ENCODE peak calls at places on chromosome 21, in five cellular contexts. P, V, E, J and S are unnamed samples.

GRCh38 chr21:45261093-45261492 is 26.6 kb downstream of the POFUT2 start:
- DNase-seq in J (peak; percentile 83), P (no peak), V (no peak), E (no peak), S (no peak)

GRCh38 chr21:46060596-46061061 is 37.3 kb upstream of the COL6A2 start:
- DNase-seq in E (peak; percentile 91), P (peak; percentile 71), J (peak; percentile 95), V (peak; percentile 36), S (peak; percentile 95)

GRCh38 chr21:31656199-31657095 is 3.0 kb upstream of the SOD1 start:
- DNase-seq in V (no peak), J (no peak), P (no peak), E (no peak), S (no peak)

GRCh38 chr21:34835526-34835925 is 166.7 kb downstream of the CLIC6 start:
- DNase-seq in E (peak; percentile 80), P (peak; percentile 42), J (peak; percentile 93), V (peak; percentile 20), S (no peak)

GRCh38 chr21:18356801-18357200 is 46.8 kb downstream of the TMPRSS15 start:
- DNase-seq in J (no peak), P (no peak), E (no peak), V (no peak), S (no peak)

GRCh38 chr21:36535618-36536241 is 55.8 kb upstream of the CLDN14 start:
- DNase-seq in V (no peak), P (no peak), J (peak; percentile 52), E (no peak), S (no peak)

GRCh38 chr21:19853061-19853460 is 1145.1 kb upstream of the NCAM2 start:
- DNase-seq in E (no peak), J (no peak), V (no peak), P (no peak), S (no peak)

GRCh38 chr21:44866780-44867179 is 6.7 kb downstream of the PTTG1IP start:
- DNase-seq in V (no peak), E (no peak), J (no peak), P (no peak), S (no peak)

GRCh38 chr21:45258476-45258875 is 29.2 kb downstream of the POFUT2 start:
- DNase-seq in V (no peak), J (peak; percentile 82), E (peak; percentile 55), P (no peak), S (no peak)

GRCh38 chr21:45634511-45635183 is 8.9 kb upstream of the PCBP3 start:
- DNase-seq in P (no peak), V (no peak), J (no peak), E (no peak), S (no peak)

DNA sequence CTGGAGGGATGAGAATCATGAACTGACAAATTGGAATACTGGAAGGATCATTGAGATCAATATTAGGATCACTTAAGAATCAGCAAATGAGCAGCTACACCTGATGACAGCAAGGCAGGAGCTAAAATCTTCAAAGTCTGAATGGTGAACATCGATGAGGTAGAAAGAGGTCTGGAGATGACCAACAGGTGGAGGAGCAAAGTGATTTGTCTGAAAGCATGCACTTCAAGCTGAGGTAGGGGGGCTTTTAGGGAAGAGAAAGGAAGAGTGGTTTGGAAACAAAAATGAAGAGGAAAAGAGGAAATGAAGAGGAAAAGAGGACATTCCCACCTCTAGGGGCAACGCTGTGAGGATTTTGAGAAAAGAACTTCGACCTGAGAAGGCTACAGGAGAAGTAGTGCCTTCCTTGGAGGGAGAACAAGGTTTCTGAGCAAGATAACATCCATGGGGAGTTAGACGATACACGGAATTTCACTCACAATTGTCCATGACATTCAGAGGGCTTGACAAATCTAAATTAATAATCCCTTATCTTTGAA is 79.0 kb downstream of the APP start:
- DNase-seq in J (no peak), V (no peak), E (no peak), P (no peak), S (no peak)
- TF ChIP-seq CTCF in J (no peak), V (no peak), E (no peak), P (no peak), S (peak; percentile 30)

GRCh38 chr21:43300496-43301423 is 126.2 kb downstream of the SIK1 start:
- DNase-seq in E (peak; percentile 68), J (no peak), V (no peak), P (no peak), S (no peak)
- H3K4me3 ChIP-seq in E (no peak overlapping the region), J (no peak overlapping the region), V (no peak overlapping the region), P (no peak overlapping the region), S (no peak overlapping the region)

GRCh38 chr21:25563399-25564116 is 43.7 kb downstream of the MRPL39 start:
- DNase-seq in J (no peak), V (no peak), E (no peak), P (no peak), S (no peak)

GRCh38 chr21:25560151-25560783 is 47.0 kb downstream of the MRPL39 start:
- DNase-seq in J (no peak), E (no peak), V (no peak), P (no peak), S (no peak)

GRCh38 chr21:25564349-25564948 is 42.8 kb downstream of the MRPL39 start:
- DNase-seq in E (no peak), V (no peak), J (no peak), P (no peak), S (no peak)

GRCh38 chr21:25562660-25563059 is 44.6 kb downstream of the MRPL39 start:
- DNase-seq in E (no peak), V (no peak), P (no peak), J (no peak), S (no peak)

GRCh38 chr21:25561668-25562641 is 45.3 kb downstream of the MRPL39 start:
- DNase-seq in V (peak; percentile 50), P (peak; percentile 39), E (peak; percentile 69), J (peak; percentile 86), S (peak; percentile 30)
- TF ChIP-seq CTCF in V (peak; percentile 33), P (no peak), E (peak; percentile 37), J (no peak), S (peak; percentile 15)

GRCh38 chr21:38814126-38815059 is 8.7 kb downstream of the ETS2 start:
- DNase-seq in V (no peak), E (no peak), P (no peak), J (no peak), S (no peak)

GRCh38 chr21:38818336-38818723 is 12.6 kb downstream of the ETS2 start:
- DNase-seq in J (no peak), V (no peak), E (no peak), P (no peak), S (no peak)

GRCh38 chr21:38815060-38815405 is 9.3 kb downstream of the ETS2 start:
- DNase-seq in J (no peak), E (no peak), V (no peak), P (no peak), S (no peak)

GRCh38 chr21:38817371-38818335 is 11.9 kb downstream of the ETS2 start:
- DNase-seq in E (no peak), V (peak; percentile 82), P (peak; percentile 65), J (no peak), S (no peak)

DNA sequence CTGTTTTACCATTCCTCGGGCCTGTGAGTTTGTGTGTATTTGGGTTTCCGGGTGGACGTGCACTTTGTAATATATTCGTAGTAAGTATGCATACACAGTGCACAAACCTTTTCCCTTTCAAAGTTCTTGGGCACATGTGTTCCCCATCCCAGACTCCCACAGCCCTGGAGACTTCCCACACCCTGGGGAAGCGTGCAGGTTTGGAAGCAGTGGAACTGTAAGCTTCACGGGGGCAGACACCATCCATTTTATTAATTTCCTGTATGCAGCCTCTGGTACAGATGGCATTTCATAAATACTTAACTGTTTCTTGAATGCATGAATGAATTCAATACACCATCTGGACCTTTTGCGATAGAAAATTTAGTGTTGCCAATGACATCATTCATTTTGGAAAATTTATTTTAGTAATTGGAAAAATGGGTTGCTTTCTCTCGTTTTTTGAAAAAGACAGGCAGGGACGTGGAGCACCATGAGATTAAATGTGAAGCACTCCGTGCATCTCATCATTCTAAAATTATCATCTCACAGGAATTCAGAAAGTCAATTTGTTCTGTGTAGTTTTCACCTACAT is 10.8 kb downstream of the ETS2 start:
- DNase-seq in J (no peak), P (no peak), V (no peak), E (no peak), S (no peak)
- H3K4me3 ChIP-seq in J (no peak overlapping the region), P (no peak overlapping the region), V (no peak overlapping the region), E (no peak overlapping the region), S (no peak overlapping the region)

GRCh38 chr21:42308914-42309752 is 6.1 kb downstream of the TFF3 start:
- DNase-seq in V (no peak), J (peak; percentile 60), E (no peak), P (no peak), S (no peak)
- TF ChIP-seq CTCF in V (no peak), J (no peak), E (no peak), P (no peak), S (no peak)

GRCh38 chr21:38840456-38841129 is 34.9 kb downstream of the ETS2 start:
- DNase-seq in J (no peak), P (no peak), V (no peak), E (peak; percentile 49), S (no peak)

GRCh38 chr21:38838598-38839369 is 33.1 kb downstream of the ETS2 start:
- DNase-seq in J (peak; percentile 79), P (no peak), E (peak; percentile 52), V (no peak), S (no peak)

GRCh38 chr21:38837806-38838461 is 32.2 kb downstream of the ETS2 start:
- DNase-seq in V (no peak), E (no peak), J (no peak), P (no peak), S (no peak)

GRCh38 chr21:38839683-38840286 is 34.1 kb downstream of the ETS2 start:
- DNase-seq in E (peak; percentile 55), P (no peak), V (no peak), J (no peak), S (peak; percentile 36)

GRCh38 chr21:38839370-38839681 is 33.6 kb downstream of the ETS2 start:
- DNase-seq in E (peak; percentile 36), J (no peak), P (no peak), V (no peak), S (no peak)
- H3K4me3 ChIP-seq in E (no peak overlapping the region), J (no peak overlapping the region), P (no peak overlapping the region), V (no peak overlapping the region), S (no peak overlapping the region)